ENCODE peak calls at places on chromosomes 4 and X, in four cellular contexts. X is spleen, K is neural crest cell, F is nephron progenitor cell. D is an unnamed sample.

GRCh38 chr4:118340109-118340508 is 12.7 kb downstream of the PRSS12 start:
- DNase-seq in X (no peak), K (no peak), F (no peak), D (no peak)

GRCh38 chr4:107647591-107647990 is 72.4 kb downstream of the PAPSS1 start:
- DNase-seq in X (no peak), K (no peak), F (no peak), D (no peak)

GRCh38 chr4:6032249-6033244 is 14.3 kb upstream of the C4orf50 start:
- DNase-seq in X (no peak), K (no peak), F (no peak), D (no peak)

GRCh38 chr4:55348436-55348835 is 2.4 kb downstream of the SRD5A3 start:
- DNase-seq in X (no peak), K (no peak), F (no peak), D (no peak)

GRCh38 chr4:141731481-141731880 is 95.1 kb downstream of the IL15 start:
- DNase-seq in X (no peak), K (no peak), F (no peak), D (no peak)

GRCh38 chr4:89617256-89617655 is 219.7 kb downstream of the SNCA start:
- DNase-seq in X (no peak), K (no peak), F (no peak), D (no peak)

GRCh38 chrX:50088645-50089044 is 112.2 kb downstream of the AKAP4 start:
- DNase-seq in X (no peak), K (no peak), F (no peak), D (no peak)

GRCh38 chr4:109576462-109576861 is 16.4 kb downstream of the MCUB start:
- DNase-seq in X (no peak), K (no peak), F (no peak), D (no peak)

GRCh38 chr4:135476272-135476671 is 1274.7 kb upstream of the PABPC4L start:
- DNase-seq in X (no peak), K (no peak), F (no peak), D (no peak)

GRCh38 chr4:89939994-89940393 is 45.3 kb downstream of the MMRN1 start:
- DNase-seq in X (no peak), K (no peak), F (no peak), D (no peak)

GRCh38 chr4:123841431-123842121 is 445.0 kb downstream of the SPRY1 start:
- DNase-seq in X (no peak), K (no peak), F (no peak), D (no peak)

GRCh38 chr4:77232653-77233052 is 75.6 kb downstream of the CCNG2 start:
- DNase-seq in X (no peak), K (no peak), F (no peak), D (no peak)

GRCh38 chr4:86939123-86939522 is 4.3 kb downstream of the AFF1 start:
- DNase-seq in X (no peak), K (no peak), F (no peak), D (no peak)

GRCh38 chr4:100836929-100837328 is 319.1 kb upstream of the EMCN start:
- DNase-seq in X (no peak), K (no peak), F (no peak), D (no peak)

GRCh38 chr4:29467044-29467717 is 1253.0 kb upstream of the PCDH7 start:
- DNase-seq in X (no peak), K (no peak), F (no peak), D (no peak)
- TF ChIP-seq CTCF in X (no peak), K (no peak), F (no peak), D (no peak)

GRCh38 chr4:188781655-188782054 is 642.4 kb downstream of the TRIML1 start:
- DNase-seq in X (no peak), K (peak; percentile 4), F (peak; percentile 14), D (peak; percentile 51)
- TF ChIP-seq CTCF in X (no peak), K (peak; percentile 55), F (peak; percentile 37), D (peak; percentile 60)

GRCh38 chr4:88526221-88526815 is 2.7 kb upstream of the PYURF start:
- DNase-seq in X (no peak), K (no peak), F (no peak), D (no peak)
- TF ChIP-seq CTCF in X (peak; percentile 31), K (peak; percentile 53), F (no peak), D (no peak)

GRCh38 chrX:131746491-131746968 is 202.7 kb downstream of the OR13H1 start:
- DNase-seq in X (peak; percentile 88), K (no peak), F (no peak), D (no peak)
- TF ChIP-seq CTCF in X (peak; percentile 88), K (no peak), F (no peak), D (no peak)

DNA sequence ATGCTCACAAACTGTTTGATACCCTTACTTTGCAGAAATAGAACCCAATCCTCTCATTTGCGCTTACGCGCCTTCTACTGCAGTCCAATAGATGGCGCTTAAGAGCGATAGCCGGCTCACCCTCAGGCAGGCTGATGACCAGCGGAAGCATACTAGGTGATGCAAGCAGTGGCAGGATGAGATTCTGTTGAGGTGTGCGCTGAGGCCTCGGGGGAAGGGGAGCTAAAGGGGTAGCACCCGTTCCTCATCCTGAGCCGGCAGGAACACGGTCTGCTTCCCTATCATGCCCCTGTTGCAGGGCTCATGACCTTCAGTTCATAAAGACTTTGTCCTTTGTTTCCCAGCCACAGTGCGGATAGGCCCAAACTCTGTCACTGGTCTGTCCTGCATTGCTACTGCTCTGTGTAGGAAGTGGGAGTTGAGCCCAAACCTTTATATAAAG is 628.9 kb downstream of the TLL1 start:
- DNase-seq in X (no peak), K (peak; percentile 18), F (peak; percentile 53), D (peak; percentile 65)
- TF ChIP-seq CTCF in X (no peak), K (peak; percentile 72), F (peak; percentile 67), D (peak; percentile 63)

GRCh38 chrX:40539214-40540142 is 41.3 kb upstream of the ATP6AP2 start:
- DNase-seq in X (peak; percentile 86), K (peak; percentile 3), F (peak; percentile 16), D (peak; percentile 43)
- TF ChIP-seq CTCF in X (no peak), K (peak; percentile 24), F (no peak), D (no peak)